ENCODE peak calls at places on chromosomes 4 and X, in six cellular contexts. Q, L, F, S, P and N are unnamed samples.

GRCh38 chr4:41594439-41594838 is 56.5 kb downstream of the LIMCH1 start:
- DNase-seq in Q (no peak), L (no peak), F (peak), S (no peak), P (no peak), N (peak)

GRCh38 chr4:40576651-40577480 is 52.8 kb downstream of the RBM47 start:
- DNase-seq in Q (peak), L (peak), F (peak), S (no peak), P (peak), N (peak)

GRCh38 chrX:119008122-119008744 is 33.8 kb downstream of the LONRF3 start:
- DNase-seq in Q (no peak), L (no peak), F (peak), S (peak), P (no peak), N (no peak)

GRCh38 chr4:159015862-159016261 is 87.0 kb upstream of the RAPGEF2 start:
- DNase-seq in Q (no peak), L (no peak), F (no peak), S (no peak), P (no peak), N (no peak)

GRCh38 chr4:173782660-173783059 is 252.6 kb upstream of the HAND2 start:
- DNase-seq in Q (no peak), L (no peak), F (no peak), S (no peak), P (no peak), N (no peak)

GRCh38 chrX:101931104-101931493 is 728 bp downstream of the ZMAT1 start:
- DNase-seq in Q (no peak), L (no peak), F (no peak), S (no peak), P (no peak), N (no peak)

GRCh38 chr4:74111990-74112389 is 13.0 kb upstream of the CXCL2 start:
- DNase-seq in Q (no peak), L (no peak), F (peak), S (no peak), P (peak), N (peak)

GRCh38 chr4:127782275-127783025 is at the start of gene HSPA4L:
- DNase-seq in Q (peak), L (peak), F (no peak), S (no peak), P (peak), N (peak)

GRCh38 chrX:131081772-131082755 is 23.9 kb downstream of the ARHGAP36 start:
- DNase-seq in Q (no peak), L (no peak), F (no peak), S (no peak), P (no peak), N (no peak)

GRCh38 chrX:108900333-108900732 is 164.0 kb upstream of the IRS4 start:
- DNase-seq in Q (no peak), L (no peak), F (no peak), S (no peak), P (no peak), N (no peak)

GRCh38 chr4:108917255-108917654 is 154.4 kb upstream of the ETNPPL start:
- DNase-seq in Q (no peak), L (no peak), F (no peak), S (no peak), P (peak), N (no peak)

GRCh38 chrX:57906790-57907189 is 3.5 kb downstream of the ZXDA start:
- DNase-seq in Q (no peak), L (no peak), F (peak), S (no peak), P (no peak), N (peak)

GRCh38 chr4:2891294-2891693 is 47.6 kb downstream of the ADD1 start:
- DNase-seq in Q (no peak), L (no peak), F (peak), S (no peak), P (no peak), N (peak)

GRCh38 chrX:34053931-34054330 is 78.2 kb downstream of the FAM47A start:
- DNase-seq in Q (no peak), L (no peak), F (no peak), S (no peak), P (no peak), N (no peak)

GRCh38 chr4:106607566-106607965 is 239.0 kb upstream of the GIMD1 start:
- DNase-seq in Q (no peak), L (no peak), F (no peak), S (no peak), P (no peak), N (no peak)

GRCh38 chrX:41023098-41023497 is 62.1 kb upstream of the USP9X start:
- DNase-seq in Q (no peak), L (no peak), F (no peak), S (no peak), P (no peak), N (no peak)

GRCh38 chr4:27289704-27290103 is 429.1 kb downstream of the STIM2 start:
- DNase-seq in Q (no peak), L (no peak), F (no peak), S (no peak), P (no peak), N (no peak)

GRCh38 chr4:53563824-53564223 is 27.5 kb downstream of the LNX1 start:
- DNase-seq in Q (no peak), L (no peak), F (peak), S (no peak), P (no peak), N (peak)

GRCh38 chr4:35125995-35126712 is 1118.2 kb downstream of the ARAP2 start:
- DNase-seq in Q (peak), L (no peak), F (no peak), S (no peak), P (no peak), N (no peak)

GRCh38 chr4:385934-386707 is 48.5 kb downstream of the ZNF141 start:
- DNase-seq in Q (no peak), L (no peak), F (peak), S (no peak), P (no peak), N (no peak)

GRCh38 chr4:88447339-88447738 is 9.6 kb upstream of the HERC5 start:
- DNase-seq in Q (no peak), L (no peak), F (no peak), S (no peak), P (no peak), N (peak)

GRCh38 chr4:42281324-42282020 is 115.8 kb upstream of the SHISA3 start:
- DNase-seq in Q (no peak), L (no peak), F (no peak), S (no peak), P (peak), N (peak)

GRCh38 chr4:1870578-1871443 is at the start of gene NSD2:
- DNase-seq in Q (peak), L (peak), F (peak), S (peak), P (peak), N (peak)

GRCh38 chrX:129596077-129596476 is 56.0 kb downstream of the OCRL start:
- DNase-seq in Q (no peak), L (no peak), F (no peak), S (no peak), P (no peak), N (no peak)

GRCh38 chr4:153553820-153554173 is 87.6 kb downstream of the TMEM131L start:
- DNase-seq in Q (no peak), L (no peak), F (no peak), S (no peak), P (no peak), N (no peak)